ENCODE peak calls at places on chromosomes 11 and 22, in nine cellular contexts. W is T follicular helper cell; H is activated T-cell treated with anti-CD3 and anti-CD28 coated beads, Interleukin-2, amount 50 U/mL, for 72 hours; F is transverse colon; O is GM23248; M is HT1080; U is CD8-positive, alpha-beta memory T cell; I is Caco-2; G is NCI-H1105 treated with DMSO at 0.1 percent for 48 hours. J is an unnamed sample.

GRCh38 chr11:86116996-86117705 is 48.3 kb upstream of the PICALM start:
- DNase-seq in G (no peak), O (peak), F (no peak), I (no peak), W (no peak), U (no peak), H (no peak), M (peak), J (no peak)

GRCh38 chr22:44570476-44571445 is 72.7 kb upstream of the RTL6 start:
- DNase-seq in G (no peak), F (no peak), O (no peak), M (no peak), H (no peak), W (no peak), U (no peak), I (no peak), J (no peak)

GRCh38 chr11:45110562-45110961 is 35.9 kb upstream of the PRDM11 start:
- DNase-seq in F (peak), M (peak), I (peak), W (peak), H (peak), G (peak), U (peak), O (peak), J (peak)

GRCh38 chr11:24132471-24132870 is 364.4 kb upstream of the LUZP2 start:
- DNase-seq in I (no peak), W (no peak), H (no peak), U (no peak), M (no peak), G (no peak), F (no peak), O (no peak), J (no peak)

GRCh38 chr22:22681221-22681739 is 36.9 kb downstream of the GGTLC2 start:
- DNase-seq in U (no peak), M (no peak), H (no peak), G (no peak), I (peak), O (peak), F (no peak), W (no peak), J (no peak)

GRCh38 chr11:32817181-32817842 is 12.4 kb upstream of the PRRG4 start:
- DNase-seq in M (peak), U (no peak), F (no peak), W (no peak), G (no peak), I (no peak), H (no peak), O (peak), J (no peak)

GRCh38 chr22:27133951-27134664 is 476.7 kb downstream of the MIAT start:
- DNase-seq in O (peak), W (no peak), U (no peak), H (peak), G (no peak), I (no peak), M (peak), F (peak), J (no peak)

GRCh38 chr11:73152086-73152853 is 10.2 kb upstream of the FCHSD2 start:
- DNase-seq in I (no peak), U (no peak), F (peak), G (no peak), M (no peak), H (peak), W (no peak), O (no peak), J (no peak)

GRCh38 chr11:1546536-1547466 is 25.3 kb downstream of the DUSP8 start:
- DNase-seq in I (peak), F (peak), H (peak), W (no peak), M (no peak), U (peak), G (peak), O (peak), J (peak)

GRCh38 chr11:57475671-57476222 is 15.4 kb downstream of the RTN4RL2 start:
- DNase-seq in H (no peak), U (no peak), I (no peak), M (no peak), O (no peak), F (no peak), G (no peak), W (no peak), J (no peak)

GRCh38 chr11:67584205-67584880 is 731 bp downstream of the GSTP1 start:
- DNase-seq in M (no peak), I (peak), W (no peak), G (no peak), O (peak), U (peak), H (no peak), F (peak), J (peak)

GRCh38 chr11:1388763-1389102 is 1.0 kb upstream of the BRSK2 start:
- DNase-seq in H (no peak), G (peak), W (no peak), O (no peak), F (no peak), M (no peak), U (no peak), I (no peak), J (no peak)

GRCh38 chr11:97814325-97814959 is 1206.3 kb upstream of the CNTN5 start:
- DNase-seq in M (no peak), G (no peak), H (no peak), I (no peak), W (no peak), O (no peak), F (no peak), U (no peak), J (no peak)

GRCh38 chr11:80700386-80700785 is 1259.6 kb upstream of the TENM4 start:
- DNase-seq in W (no peak), F (no peak), H (no peak), O (no peak), I (no peak), M (no peak), G (no peak), U (no peak), J (no peak)

GRCh38 chr11:16897460-16898061 is 116.7 kb downstream of the PLEKHA7 start:
- DNase-seq in I (no peak), O (no peak), G (peak), F (no peak), M (no peak), W (no peak), H (no peak), U (no peak), J (no peak)

GRCh38 chr11:72598901-72599300 is 75.3 kb downstream of the PDE2A start:
- DNase-seq in W (no peak), I (peak), H (no peak), G (no peak), U (no peak), M (peak), O (peak), F (peak), J (peak)

GRCh38 chr22:34881453-34881852 is 184.5 kb upstream of the ISX start:
- DNase-seq in M (no peak), H (no peak), F (no peak), G (no peak), O (no peak), I (no peak), U (no peak), W (no peak), J (no peak)

GRCh38 chr22:24727218-24727851 is 47.2 kb downstream of the PIWIL3 start:
- DNase-seq in G (peak), O (peak), U (no peak), M (peak), F (no peak), I (peak), W (no peak), H (no peak), J (no peak)